ENCODE peak calls at places on chromosomes 13 and 19, in eight cellular contexts. L is A549, W is GM23338, T is left lung, R is cardiac fibroblast, U is H1, J is pancreas, C is astrocyte. N is an unnamed sample.
A peak's percentile ranks its signal among the peaks of the same experiment; 100 is the strongest.

GRCh38 chr19:46080561-46080960 is 39.8 kb upstream of the IGFL4 start:
- DNase-seq in L (peak; percentile 65), R (peak; percentile 93), T (no peak), J (no peak), W (no peak), C (peak; percentile 100), U (no peak), N (no peak)

GRCh38 chr19:52211926-52212571 is 22.2 kb downstream of the PPP2R1A start:
- DNase-seq in J (no peak), R (no peak), T (no peak), W (no peak), C (no peak), U (no peak), L (no peak), N (no peak)

GRCh38 chr19:34645551-34645950 is 31.4 kb downstream of the SCGB2B2 start:
- DNase-seq in R (no peak), L (no peak), J (no peak), W (no peak), C (no peak), U (no peak), T (no peak), N (no peak)

GRCh38 chr19:2282862-2283237 is 875 bp upstream of the PEAK3 start:
- DNase-seq in C (no peak), T (no peak), U (no peak), W (no peak), R (no peak), J (no peak), L (no peak), N (no peak)

GRCh38 chr13:90800082-90800746 is 547.3 kb upstream of the MIR17HG start:
- DNase-seq in L (no peak), T (no peak), C (no peak), J (peak; percentile 60), R (peak; percentile 3), U (no peak), W (no peak), N (no peak)

GRCh38 chr13:18946738-18947137 is 234.9 kb downstream of the TUBA3C start:
- DNase-seq in W (no peak), T (peak; percentile 61), J (no peak), C (no peak), R (no peak), U (no peak), L (no peak), N (no peak)

GRCh38 chr13:49436890-49437289 is 7.0 kb downstream of the CAB39L start:
- DNase-seq in W (no peak), J (no peak), T (no peak), C (peak; percentile 24), L (peak; percentile 34), U (no peak), R (peak; percentile 80), N (no peak)

GRCh38 chr13:20105161-20105689 is 55.6 kb downstream of the GJA3 start:
- DNase-seq in L (no peak), T (no peak), C (no peak), W (no peak), R (no peak), J (no peak), U (no peak), N (no peak)

GRCh38 chr19:14030997-14031718 is 404 bp upstream of the IL27RA start:
- DNase-seq in C (no peak), R (no peak), J (no peak), T (peak; percentile 44), W (peak; percentile 28), U (no peak), L (no peak), N (no peak)

GRCh38 chr19:10862561-10863106 is 8.7 kb upstream of the CARM1 start:
- DNase-seq in W (no peak), U (no peak), J (no peak), L (no peak), R (no peak), T (no peak), C (no peak), N (no peak)
- H3K4me3 ChIP-seq in W (no peak overlapping the region), U (no peak overlapping the region), J (peak overlapping the region; percentile 5), L (no peak overlapping the region), R (no peak overlapping the region), T (no peak overlapping the region), C (no peak overlapping the region), N (peak overlapping the region; percentile 43)

GRCh38 chr13:98204546-98204945 is 27.5 kb upstream of the RNF113B start:
- DNase-seq in W (no peak), T (no peak), L (no peak), C (no peak), R (no peak), J (no peak), U (no peak), N (no peak)

GRCh38 chr13:98208606-98209005 is 31.5 kb upstream of the RNF113B start:
- DNase-seq in J (no peak), W (no peak), U (no peak), C (no peak), R (no peak), L (no peak), T (no peak), N (no peak)

GRCh38 chr13:98203641-98204326 is 26.7 kb upstream of the RNF113B start:
- DNase-seq in R (no peak), L (no peak), J (no peak), T (no peak), W (no peak), U (no peak), C (peak; percentile 50), N (no peak)

GRCh38 chr13:98206946-98207345 is 29.9 kb upstream of the RNF113B start:
- DNase-seq in U (no peak), T (no peak), W (no peak), L (no peak), C (peak; percentile 100), J (no peak), R (peak; percentile 82), N (no peak)

DNA sequence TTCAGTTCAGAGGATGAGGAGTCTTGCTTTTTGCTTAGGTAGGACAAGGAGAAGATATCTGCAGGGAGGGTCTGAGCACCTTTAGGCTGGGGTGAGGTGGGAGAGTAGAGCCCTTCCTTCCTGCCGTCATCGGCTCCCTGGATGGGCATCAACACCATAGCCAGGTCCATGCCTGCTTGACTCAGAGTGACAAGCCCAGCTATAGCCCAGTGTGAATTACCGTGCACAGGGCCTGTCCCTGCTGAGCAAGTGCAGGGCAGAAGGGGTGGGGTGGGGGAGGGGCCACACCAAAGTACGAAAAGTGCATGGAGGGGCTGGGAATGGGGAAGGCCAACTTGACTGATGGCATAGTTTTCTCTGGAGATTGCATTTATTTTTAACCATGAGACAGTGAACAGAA is 30.3 kb upstream of the RNF113B start:
- DNase-seq in U (no peak), L (no peak), T (no peak), J (no peak), R (peak; percentile 29), W (no peak), C (peak; percentile 62), N (no peak)
- H3K4me3 ChIP-seq in U (no peak overlapping the region), L (no peak overlapping the region), T (no peak overlapping the region), J (no peak overlapping the region), R (no peak overlapping the region), W (no peak overlapping the region), C (no peak overlapping the region), N (no peak overlapping the region)

GRCh38 chr19:11378319-11379189 is 4.1 kb downstream of the SWSAP1 start:
- DNase-seq in R (peak; percentile 88), L (peak; percentile 72), T (peak; percentile 83), C (peak; percentile 77), J (peak; percentile 69), U (no peak), W (peak; percentile 86), N (no peak)

GRCh38 chr19:11380653-11381534 is 3.2 kb downstream of the EPOR start:
- DNase-seq in L (peak; percentile 96), J (peak; percentile 90), C (peak; percentile 86), W (peak; percentile 100), R (peak; percentile 97), T (peak; percentile 94), U (peak; percentile 93), N (peak; percentile 88)

GRCh38 chr19:11381535-11382369 is 2.4 kb downstream of the EPOR start:
- DNase-seq in T (peak; percentile 88), L (peak; percentile 96), R (peak; percentile 96), U (no peak), C (peak; percentile 75), J (peak; percentile 66), W (peak; percentile 96), N (no peak)

GRCh38 chr19:11377756-11378155 is 3.3 kb downstream of the SWSAP1 start:
- DNase-seq in U (no peak), J (no peak), C (peak; percentile 22), T (no peak), R (peak; percentile 56), W (no peak), L (no peak), N (no peak)

GRCh38 chr19:11379857-11380350 is 4.2 kb downstream of the EPOR start:
- DNase-seq in J (no peak), C (no peak), U (no peak), T (no peak), W (no peak), L (no peak), R (no peak), N (no peak)
- H3K4me3 ChIP-seq in J (no peak overlapping the region), C (no peak overlapping the region), U (peak overlapping the region; percentile 67), T (no peak overlapping the region), W (peak overlapping the region; percentile 58), L (no peak overlapping the region), R (peak overlapping the region; percentile 76), N (peak overlapping the region; percentile 75)

GRCh38 chr19:6109947-6110346 is 353 bp downstream of the RFX2 start:
- DNase-seq in C (no peak), W (peak; percentile 9), U (no peak), J (no peak), T (no peak), L (no peak), R (no peak), N (no peak)

GRCh38 chr19:6110360-6110977 is at the start of gene RFX2:
- DNase-seq in T (peak; percentile 100), L (peak; percentile 97), W (peak; percentile 100), C (peak; percentile 94), U (peak; percentile 91), R (peak; percentile 99), J (peak; percentile 99), N (peak; percentile 74)

GRCh38 chr19:6105444-6105843 is 4.9 kb downstream of the RFX2 start:
- DNase-seq in C (no peak), J (no peak), T (no peak), R (no peak), L (no peak), W (no peak), U (no peak), N (no peak)

GRCh38 chr19:6113616-6114188 is 3.4 kb upstream of the RFX2 start:
- DNase-seq in R (no peak), W (no peak), T (no peak), L (no peak), C (no peak), U (no peak), J (no peak), N (no peak)

DNA sequence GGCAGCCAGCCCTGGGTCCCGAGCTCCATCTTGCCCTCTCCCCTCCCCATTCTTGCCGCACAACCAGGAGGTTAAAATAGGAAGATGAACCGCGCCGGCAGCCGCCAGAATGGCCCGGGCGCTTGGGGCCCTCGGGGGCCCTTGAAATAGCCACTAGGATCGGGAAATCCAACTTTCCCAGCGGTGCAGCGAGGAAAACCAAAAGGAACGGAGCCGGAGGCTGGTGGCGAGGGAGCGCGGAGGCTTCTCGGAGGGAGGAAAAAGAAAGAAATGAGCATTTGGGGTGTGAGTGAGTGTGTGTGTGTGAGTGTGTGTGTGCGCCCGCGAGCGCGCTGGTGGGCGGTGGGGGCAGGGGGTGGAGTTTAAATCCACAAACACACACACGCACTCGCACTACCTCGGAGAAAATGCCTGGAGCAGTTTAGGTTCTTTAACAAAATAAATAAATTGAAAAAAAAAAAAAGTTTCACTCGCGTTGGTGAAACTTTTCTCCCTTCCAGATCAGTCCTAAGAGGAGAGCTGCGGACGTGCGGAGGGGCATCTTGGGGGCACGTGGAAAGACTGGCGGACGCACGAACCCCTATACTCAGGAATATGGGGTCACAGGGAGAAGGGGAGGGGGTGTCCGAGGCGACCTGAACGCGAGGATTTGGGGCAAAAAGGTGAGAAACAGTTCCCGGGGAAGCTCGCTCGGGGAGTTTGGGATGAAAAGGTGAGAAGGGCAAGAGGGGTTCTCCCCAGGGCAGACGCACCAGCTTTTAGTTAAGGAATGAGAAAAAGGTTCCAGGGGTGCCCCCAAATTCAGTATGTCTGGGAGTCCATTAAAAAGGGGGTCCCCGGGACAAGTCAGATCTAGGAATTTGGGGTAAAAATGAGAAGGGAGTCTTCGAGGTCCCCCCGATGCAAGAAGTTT is 1.3 kb downstream of the RFX2 start:
- DNase-seq in R (peak; percentile 60), W (peak; percentile 64), T (peak; percentile 86), U (no peak), L (peak; percentile 37), C (peak; percentile 62), J (no peak), N (no peak)
- H3K4me3 ChIP-seq in R (peak overlapping the region; percentile 62), W (peak overlapping the region; percentile 69), T (peak overlapping the region; percentile 62), U (peak overlapping the region; percentile 68), L (peak overlapping the region; percentile 73), C (peak overlapping the region; percentile 67), J (peak overlapping the region; percentile 56), N (peak overlapping the region; percentile 75)